ENCODE peak calls at places on chromosome 20, in ten cellular contexts. A is transverse colon, B is GM04503, Q is B cell, U is T-helper 22 cell, M is omental fat pad, I is cardiac fibroblast, W is iPS-NIHi11, K is T-helper 17 cell, G is small intestine. Y is an unnamed sample.
A peak's percentile ranks its signal among the peaks of the same experiment; 100 is the strongest.

GRCh38 chr20:49187330-49188100 is 619 bp downstream of the STAU1 start:
- DNase-seq in A (peak; percentile 23), B (no peak), Q (no peak), U (no peak), M (no peak), I (no peak), W (peak; percentile 68), K (no peak), G (peak; percentile 60), Y (no peak)

GRCh38 chr20:44460795-44461141 is 14.9 kb upstream of the TTPAL start:
- DNase-seq in A (no peak), B (no peak), Q (no peak), U (no peak), M (no peak), I (peak; percentile 61), W (peak; percentile 34), K (no peak), G (peak; percentile 87), Y (no peak)

GRCh38 chr20:43751167-43752050 is 24.6 kb upstream of the GTSF1L start:
- DNase-seq in A (peak; percentile 50), B (no peak), Q (no peak), U (no peak), M (no peak), I (peak; percentile 94), W (no peak), K (no peak), G (no peak), Y (peak; percentile 96)

GRCh38 chr20:48460681-48461080 is 367.1 kb downstream of the PREX1 start:
- DNase-seq in A (no peak), B (no peak), Q (no peak), U (no peak), M (no peak), I (no peak), W (no peak), K (no peak), G (no peak), Y (no peak)

GRCh38 chr20:37567331-37567665 is 39.6 kb upstream of the BLCAP start:
- DNase-seq in A (no peak), B (no peak), Q (no peak), U (no peak), M (no peak), I (no peak), W (no peak), K (no peak), G (no peak), Y (no peak)

GRCh38 chr20:46192376-46192944 is 74.3 kb downstream of the CD40 start:
- DNase-seq in A (no peak), B (no peak), Q (no peak), U (no peak), M (no peak), I (no peak), W (no peak), K (no peak), G (no peak), Y (no peak)

GRCh38 chr20:53849471-53850059 is 220.8 kb downstream of the BCAS1 start:
- DNase-seq in A (no peak), B (no peak), Q (no peak), U (no peak), M (no peak), I (no peak), W (no peak), K (no peak), G (no peak), Y (no peak)

GRCh38 chr20:4957939-4958362 is 43.4 kb downstream of the SLC23A2 start:
- DNase-seq in A (no peak), B (no peak), Q (no peak), U (no peak), M (no peak), I (no peak), W (no peak), K (no peak), G (no peak), Y (no peak)

GRCh38 chr20:2751868-2752630 is 48.4 kb downstream of the CPXM1 start:
- DNase-seq in A (peak; percentile 50), B (no peak), Q (peak; percentile 79), U (peak; percentile 27), M (no peak), I (no peak), W (peak; percentile 60), K (peak; percentile 46), G (peak; percentile 9), Y (no peak)

Y was measured in H4.